ENCODE peak calls at places on chromosomes 3 and 15, in five cellular contexts. One of them, this sample, is unnamed.

GRCh38 chr3:140469491-140469890 is 208.4 kb upstream of the TRIM42 start:
- DNase-seq in mesendoderm: no peak
- DNase-seq in IMR-90: no peak
- DNase-seq in neuronal stem cell: no peak
- DNase-seq in mesenchymal stem cell: no peak
- DNase-seq in this sample: no peak

GRCh38 chr3:100972867-100973266 is 20.4 kb downstream of the ABI3BP start:
- DNase-seq in mesendoderm: no peak
- DNase-seq in IMR-90: peak
- DNase-seq in neuronal stem cell: no peak
- DNase-seq in mesenchymal stem cell: no peak
- DNase-seq in this sample: no peak

GRCh38 chr3:43210049-43211027 is 76.0 kb upstream of the SNRK start:
- DNase-seq in mesendoderm: no peak
- DNase-seq in IMR-90: no peak
- DNase-seq in neuronal stem cell: no peak
- DNase-seq in mesenchymal stem cell: no peak
- DNase-seq in this sample: no peak

GRCh38 chr3:14344351-14344750 is 58.1 kb upstream of the SLC6A6 start:
- DNase-seq in mesendoderm: peak
- DNase-seq in IMR-90: no peak
- DNase-seq in neuronal stem cell: peak
- DNase-seq in mesenchymal stem cell: no peak
- DNase-seq in this sample: peak

GRCh38 chr3:49673715-49674490 is at the start of gene APEH:
- DNase-seq in mesendoderm: peak
- DNase-seq in IMR-90: peak
- DNase-seq in neuronal stem cell: peak
- DNase-seq in mesenchymal stem cell: peak
- DNase-seq in this sample: peak

GRCh38 chr15:22947101-22948000 is 32.8 kb downstream of the CYFIP1 start:
- DNase-seq in mesendoderm: no peak
- DNase-seq in IMR-90: no peak
- DNase-seq in neuronal stem cell: no peak
- DNase-seq in mesenchymal stem cell: no peak
- DNase-seq in this sample: no peak

GRCh38 chr15:48358229-48358641 is 27.0 kb downstream of the DUT start:
- DNase-seq in mesendoderm: peak
- DNase-seq in IMR-90: peak
- DNase-seq in neuronal stem cell: peak
- DNase-seq in mesenchymal stem cell: peak
- DNase-seq in this sample: no peak

GRCh38 chr3:124780767-124781485 is 50.7 kb downstream of the UMPS start:
- DNase-seq in mesendoderm: peak
- DNase-seq in IMR-90: peak
- DNase-seq in neuronal stem cell: no peak
- DNase-seq in mesenchymal stem cell: peak
- DNase-seq in this sample: no peak

GRCh38 chr3:35758358-35758757 is 119.0 kb downstream of the ARPP21 start:
- DNase-seq in mesendoderm: peak
- DNase-seq in IMR-90: no peak
- DNase-seq in neuronal stem cell: peak
- DNase-seq in mesenchymal stem cell: no peak
- DNase-seq in this sample: no peak

GRCh38 chr15:76973362-76973743 is 21.6 kb upstream of the PSTPIP1 start:
- DNase-seq in mesendoderm: peak
- DNase-seq in IMR-90: peak
- DNase-seq in neuronal stem cell: peak
- DNase-seq in mesenchymal stem cell: peak
- DNase-seq in this sample: peak

GRCh38 chr3:123053107-123053506 is 13.7 kb upstream of the PDIA5 start:
- DNase-seq in mesendoderm: no peak
- DNase-seq in IMR-90: no peak
- DNase-seq in neuronal stem cell: no peak
- DNase-seq in mesenchymal stem cell: no peak
- DNase-seq in this sample: no peak

GRCh38 chr15:71705151-71705550 is 105.2 kb upstream of the NR2E3 start:
- DNase-seq in mesendoderm: peak
- DNase-seq in IMR-90: peak
- DNase-seq in neuronal stem cell: no peak
- DNase-seq in mesenchymal stem cell: no peak
- DNase-seq in this sample: peak

GRCh38 chr3:37093481-37093880 is 80.9 kb downstream of the LRRFIP2 start:
- DNase-seq in mesendoderm: no peak
- DNase-seq in IMR-90: peak
- DNase-seq in neuronal stem cell: no peak
- DNase-seq in mesenchymal stem cell: no peak
- DNase-seq in this sample: no peak

GRCh38 chr15:68700395-68701123 is 120.1 kb downstream of the ANP32A start:
- DNase-seq in mesendoderm: peak
- DNase-seq in IMR-90: peak
- DNase-seq in neuronal stem cell: no peak
- DNase-seq in mesenchymal stem cell: peak
- DNase-seq in this sample: peak

GRCh38 chr15:80317389-80318169 is 65.6 kb upstream of the CTXND1 start:
- DNase-seq in mesendoderm: peak
- DNase-seq in IMR-90: peak
- DNase-seq in neuronal stem cell: no peak
- DNase-seq in mesenchymal stem cell: peak
- DNase-seq in this sample: no peak

GRCh38 chr3:58658508-58658907 is 8.1 kb downstream of the FAM3D start:
- DNase-seq in mesendoderm: no peak
- DNase-seq in IMR-90: no peak
- DNase-seq in neuronal stem cell: no peak
- DNase-seq in mesenchymal stem cell: no peak
- DNase-seq in this sample: no peak

GRCh38 chr3:78338405-78338804 is 1298.5 kb downstream of the ROBO2 start:
- DNase-seq in mesendoderm: no peak
- DNase-seq in IMR-90: no peak
- DNase-seq in neuronal stem cell: no peak
- DNase-seq in mesenchymal stem cell: no peak
- DNase-seq in this sample: no peak

GRCh38 chr15:93614446-93615104 is 525.6 kb upstream of the RGMA start:
- DNase-seq in mesendoderm: no peak
- DNase-seq in IMR-90: no peak
- DNase-seq in neuronal stem cell: no peak
- DNase-seq in mesenchymal stem cell: no peak
- DNase-seq in this sample: no peak

GRCh38 chr3:56547486-56547885 is 9.5 kb upstream of the CCDC66 start:
- DNase-seq in mesendoderm: no peak
- DNase-seq in IMR-90: no peak
- DNase-seq in neuronal stem cell: no peak
- DNase-seq in mesenchymal stem cell: no peak
- DNase-seq in this sample: no peak

GRCh38 chr3:186514296-186515002 is 29.7 kb downstream of the CRYGS start:
- DNase-seq in mesendoderm: peak
- DNase-seq in IMR-90: no peak
- DNase-seq in neuronal stem cell: no peak
- DNase-seq in mesenchymal stem cell: peak
- DNase-seq in this sample: peak

GRCh38 chr15:98554272-98555172 is 93.8 kb upstream of the IGF1R start:
- DNase-seq in mesendoderm: peak
- DNase-seq in IMR-90: no peak
- DNase-seq in neuronal stem cell: no peak
- DNase-seq in mesenchymal stem cell: no peak
- DNase-seq in this sample: no peak

GRCh38 chr3:29144807-29145206 is 136.1 kb upstream of the RBMS3 start:
- DNase-seq in mesendoderm: no peak
- DNase-seq in IMR-90: peak
- DNase-seq in neuronal stem cell: no peak
- DNase-seq in mesenchymal stem cell: peak
- DNase-seq in this sample: no peak

GRCh38 chr3:134793562-134793961 is 1.5 kb upstream of the EPHB1 start:
- DNase-seq in mesendoderm: no peak
- DNase-seq in IMR-90: no peak
- DNase-seq in neuronal stem cell: no peak
- DNase-seq in mesenchymal stem cell: no peak
- DNase-seq in this sample: no peak

GRCh38 chr3:127859706-127860105 is 37.4 kb upstream of the MGLL start:
- DNase-seq in mesendoderm: no peak
- DNase-seq in IMR-90: no peak
- DNase-seq in neuronal stem cell: no peak
- DNase-seq in mesenchymal stem cell: no peak
- DNase-seq in this sample: no peak

GRCh38 chr3:118171236-118171852 is 863.3 kb downstream of the IGSF11 start:
- DNase-seq in mesendoderm: no peak
- DNase-seq in IMR-90: no peak
- DNase-seq in neuronal stem cell: no peak
- DNase-seq in mesenchymal stem cell: no peak
- DNase-seq in this sample: no peak

GRCh38 chr15:59993950-59994401 is 10.1 kb upstream of the FOXB1 start:
- DNase-seq in mesendoderm: peak
- DNase-seq in IMR-90: no peak
- DNase-seq in neuronal stem cell: peak
- DNase-seq in mesenchymal stem cell: no peak
- DNase-seq in this sample: peak
- H3K18ac ChIP-seq in mesendoderm: no peak
- H3K18ac ChIP-seq in IMR-90: no peak
- H3K18ac ChIP-seq in neuronal stem cell: no peak
- H3K18ac ChIP-seq in mesenchymal stem cell: no peak
- H3K18ac ChIP-seq in this sample: no peak

DNA sequence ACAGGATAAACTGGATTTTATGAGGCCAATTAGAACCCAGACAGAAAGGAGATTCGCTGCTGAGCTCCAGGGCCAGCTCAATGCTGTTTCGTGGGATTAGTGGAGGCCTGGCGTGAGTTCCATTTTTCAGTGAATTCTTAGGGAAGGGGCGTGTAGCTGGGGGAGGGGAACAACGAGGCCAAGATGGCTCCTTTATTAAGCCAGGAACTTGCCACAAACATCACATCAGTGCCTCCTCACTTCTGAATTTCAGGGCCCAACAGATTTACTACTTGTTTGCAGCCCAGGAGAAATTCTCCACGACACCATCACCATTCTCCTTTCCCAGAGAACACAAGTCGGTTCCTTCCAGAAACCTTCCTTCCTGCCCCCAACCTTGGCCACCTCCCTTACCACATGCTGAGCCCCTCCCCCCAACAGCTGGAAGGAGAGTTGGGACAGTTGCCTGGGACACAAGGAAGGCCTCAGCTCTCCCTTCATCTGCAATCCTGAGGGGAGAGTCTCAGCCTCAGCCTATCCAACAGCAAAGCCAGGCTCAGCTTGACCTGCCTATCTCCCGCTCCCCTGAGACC is 5.8 kb downstream of the IGDCC4 start:
- DNase-seq in mesendoderm: peak
- DNase-seq in IMR-90: peak
- DNase-seq in neuronal stem cell: peak
- DNase-seq in mesenchymal stem cell: peak
- DNase-seq in this sample: peak
- H3K18ac ChIP-seq in mesendoderm: peak
- H3K18ac ChIP-seq in IMR-90: no peak
- H3K18ac ChIP-seq in neuronal stem cell: peak
- H3K18ac ChIP-seq in mesenchymal stem cell: no peak
- H3K18ac ChIP-seq in this sample: peak

GRCh38 chr3:39809995-39810595 is 686 bp downstream of the MYRIP start:
- DNase-seq in mesendoderm: peak
- DNase-seq in IMR-90: no peak
- DNase-seq in neuronal stem cell: peak
- DNase-seq in mesenchymal stem cell: no peak
- DNase-seq in this sample: peak
- H3K18ac ChIP-seq in mesendoderm: no peak
- H3K18ac ChIP-seq in IMR-90: no peak
- H3K18ac ChIP-seq in neuronal stem cell: peak
- H3K18ac ChIP-seq in mesenchymal stem cell: no peak
- H3K18ac ChIP-seq in this sample: no peak

GRCh38 chr15:65384505-65384894 is 6.7 kb upstream of the IGDCC3 start:
- DNase-seq in mesendoderm: no peak
- DNase-seq in IMR-90: no peak
- DNase-seq in neuronal stem cell: no peak
- DNase-seq in mesenchymal stem cell: no peak
- DNase-seq in this sample: no peak
- H3K18ac ChIP-seq in mesendoderm: no peak
- H3K18ac ChIP-seq in IMR-90: no peak
- H3K18ac ChIP-seq in neuronal stem cell: peak
- H3K18ac ChIP-seq in mesenchymal stem cell: peak
- H3K18ac ChIP-seq in this sample: no peak

GRCh38 chr3:195893121-195893449 is 15.3 kb downstream of the TNK2 start:
- DNase-seq in mesendoderm: no peak
- DNase-seq in IMR-90: no peak
- DNase-seq in neuronal stem cell: no peak
- DNase-seq in mesenchymal stem cell: no peak
- DNase-seq in this sample: no peak
- H3K18ac ChIP-seq in mesendoderm: peak
- H3K18ac ChIP-seq in IMR-90: peak
- H3K18ac ChIP-seq in neuronal stem cell: peak
- H3K18ac ChIP-seq in mesenchymal stem cell: peak
- H3K18ac ChIP-seq in this sample: no peak

GRCh38 chr3:48023377-48023776 is 7.2 kb upstream of the MAP4 start:
- DNase-seq in mesendoderm: no peak
- DNase-seq in IMR-90: peak
- DNase-seq in neuronal stem cell: no peak
- DNase-seq in mesenchymal stem cell: peak
- DNase-seq in this sample: no peak

GRCh38 chr3:48022178-48022577 is 6.0 kb upstream of the MAP4 start:
- DNase-seq in mesendoderm: no peak
- DNase-seq in IMR-90: no peak
- DNase-seq in neuronal stem cell: no peak
- DNase-seq in mesenchymal stem cell: no peak
- DNase-seq in this sample: no peak

GRCh38 chr3:48026098-48026497 is 9.9 kb upstream of the MAP4 start:
- DNase-seq in mesendoderm: no peak
- DNase-seq in IMR-90: no peak
- DNase-seq in neuronal stem cell: no peak
- DNase-seq in mesenchymal stem cell: no peak
- DNase-seq in this sample: no peak

GRCh38 chr3:48026951-48027908 is 11.0 kb upstream of the MAP4 start:
- DNase-seq in mesendoderm: no peak
- DNase-seq in IMR-90: no peak
- DNase-seq in neuronal stem cell: no peak
- DNase-seq in mesenchymal stem cell: no peak
- DNase-seq in this sample: no peak

DNA sequence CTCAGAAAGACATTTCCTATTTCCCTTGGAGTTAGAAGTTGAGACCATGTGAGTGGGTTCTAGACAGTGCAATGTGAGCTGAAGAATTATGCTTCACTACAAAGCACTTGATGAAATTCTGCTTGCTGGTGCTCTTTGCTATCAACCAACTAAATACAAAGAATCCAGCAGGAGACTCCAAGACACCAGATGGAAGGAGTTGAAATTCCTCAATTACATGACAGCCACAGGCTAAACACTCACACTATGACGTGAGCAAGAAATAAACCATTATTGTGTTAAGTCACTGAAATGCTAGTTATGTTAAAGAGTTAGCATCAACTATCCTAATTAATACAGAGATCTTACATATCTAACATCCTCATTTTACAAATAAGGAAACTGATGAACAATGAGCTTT is 8.2 kb upstream of the MAP4 start:
- DNase-seq in mesendoderm: no peak
- DNase-seq in IMR-90: peak
- DNase-seq in neuronal stem cell: no peak
- DNase-seq in mesenchymal stem cell: peak
- DNase-seq in this sample: no peak
- H3K18ac ChIP-seq in mesendoderm: no peak
- H3K18ac ChIP-seq in IMR-90: no peak
- H3K18ac ChIP-seq in neuronal stem cell: no peak
- H3K18ac ChIP-seq in mesenchymal stem cell: no peak
- H3K18ac ChIP-seq in this sample: no peak

This sample was measured in H9.